ENCODE peak calls at places on chromosomes 16 and 17, in five cellular contexts. P is mucosa of descending colon, A is anterior cingulate cortex, O is RPMI7951, I is NCI-H1436 treated with DMSO at 0.1 percent for 48 hours. W is an unnamed sample.

GRCh38 chr17:42253173-42253545 is 23.0 kb downstream of the STAT5B start:
- DNase-seq in P (no peak), O (no peak), A (no peak), I (no peak), W (no peak)

GRCh38 chr17:74862108-74862901 is 2.6 kb upstream of the GRIN2C start:
- DNase-seq in O (peak; percentile 25), I (no peak), P (peak; percentile 64), A (peak; percentile 26), W (peak; percentile 63)

GRCh38 chr17:50295021-50295420 is 20.8 kb downstream of the TMEM92 start:
- DNase-seq in P (no peak), A (no peak), O (no peak), I (no peak), W (no peak)

GRCh38 chr16:68370921-68371651 is 60.3 kb downstream of the PRMT7 start:
- DNase-seq in P (no peak), I (no peak), A (no peak), O (no peak), W (no peak)

GRCh38 chr17:82844796-82845162 is 5.0 kb upstream of the ZNF750 start:
- DNase-seq in O (no peak), I (no peak), A (no peak), P (no peak), W (no peak)

GRCh38 chr16:64459821-64460220 is 662.0 kb downstream of the CDH11 start:
- DNase-seq in P (peak; percentile 8), O (peak; percentile 60), A (no peak), I (no peak), W (peak; percentile 0)

GRCh38 chr17:37642706-37643105 is 540 bp downstream of the DDX52 start:
- DNase-seq in P (no peak), I (no peak), O (peak; percentile 4), A (no peak), W (no peak)

GRCh38 chr16:67833035-67833417 is 9.1 kb upstream of the THAP11 start:
- DNase-seq in O (peak; percentile 66), I (no peak), A (no peak), P (no peak), W (no peak)

GRCh38 chr16:47037396-47037745 is 63.9 kb upstream of the DNAJA2 start:
- DNase-seq in O (peak; percentile 45), A (no peak), I (no peak), P (peak; percentile 32), W (no peak)

GRCh38 chr16:89924298-89924924 is 1.3 kb downstream of the TUBB3 start:
- DNase-seq in A (no peak), I (no peak), P (peak; percentile 40), O (peak; percentile 63), W (peak; percentile 19)

GRCh38 chr16:72836985-72837384 is 210.9 kb downstream of the ZFHX3 start:
- DNase-seq in P (no peak), I (no peak), A (no peak), O (no peak), W (no peak)

GRCh38 chr16:79169239-79169638 is 431.3 kb downstream of the MAF start:
- DNase-seq in O (peak; percentile 40), A (no peak), P (peak; percentile 26), I (no peak), W (no peak)

GRCh38 chr16:50261160-50261706 is 5.1 kb upstream of the ADCY7 start:
- DNase-seq in P (no peak), O (no peak), A (no peak), I (no peak), W (no peak)

GRCh38 chr16:66930189-66930588 is 4.0 kb downstream of the CIAO2B start:
- DNase-seq in P (no peak), A (no peak), I (no peak), O (peak; percentile 79), W (no peak)

GRCh38 chr17:28916302-28916934 is 13.5 kb upstream of the DHRS13 start:
- DNase-seq in A (no peak), P (peak; percentile 73), I (no peak), O (peak; percentile 25), W (no peak)

GRCh38 chr16:19136549-19137196 is 22.9 kb downstream of the ITPRIPL2 start:
- DNase-seq in P (peak; percentile 40), A (no peak), O (no peak), I (no peak), W (no peak)

GRCh38 chr17:79600613-79601221 is 10.1 kb downstream of the RBFOX3 start:
- DNase-seq in A (no peak), I (no peak), O (no peak), P (no peak), W (no peak)

GRCh38 chr17:71762526-71762925 is 358.3 kb upstream of the SOX9 start:
- DNase-seq in A (no peak), P (no peak), I (no peak), O (no peak), W (no peak)

GRCh38 chr17:16989230-16989952 is 17.5 kb upstream of the TNFRSF13B start:
- DNase-seq in O (peak; percentile 24), P (peak; percentile 62), A (no peak), I (no peak), W (no peak)

GRCh38 chr17:21539146-21539545 is 153.2 kb upstream of the KCNJ18 start:
- DNase-seq in A (no peak), P (no peak), I (no peak), O (peak; percentile 4), W (no peak)

GRCh38 chr16:55323637-55324490 is at the start of gene IRX6:
- DNase-seq in P (peak; percentile 8), O (no peak), I (no peak), A (no peak), W (no peak)

W was measured in substantia nigra.